ENCODE peak calls at places on chromosomes 12 and 14, in ten cellular contexts. One of them, this sample, is unnamed.

GRCh38 chr12:52720487-52720886 is 17.2 kb upstream of the KRT77 start:
- DNase-seq in WTC11: no peak
- DNase-seq in stimulated activated CD4-positive, alpha-beta T cell treated with anti-CD3 and anti-CD28 coated beads, TNF-alpha, amount 100 ng/mL, for 4 hours: no peak
- DNase-seq in HCEC 1CT: peak
- DNase-seq in mesothelial cell of epicardium: no peak
- DNase-seq in iPS-NIHi11: no peak
- DNase-seq in endothelial cell: no peak
- DNase-seq in fibroblast of lung: peak
- DNase-seq in Calu3: no peak
- DNase-seq in iPS DF 6.9: no peak
- DNase-seq in this sample: no peak

GRCh38 chr12:47744005-47744651 is 14.6 kb downstream of the RAPGEF3 start:
- DNase-seq in mesothelial cell of epicardium: no peak
- DNase-seq in iPS-NIHi11: peak
- DNase-seq in Calu3: peak
- DNase-seq in WTC11: peak
- DNase-seq in fibroblast of lung: no peak
- DNase-seq in stimulated activated CD4-positive, alpha-beta T cell treated with anti-CD3 and anti-CD28 coated beads, TNF-alpha, amount 100 ng/mL, for 4 hours: no peak
- DNase-seq in endothelial cell: no peak
- DNase-seq in HCEC 1CT: no peak
- DNase-seq in iPS DF 6.9: peak
- DNase-seq in this sample: no peak

GRCh38 chr12:6684609-6685008 is 4.6 kb downstream of the ZNF384 start:
- DNase-seq in iPS DF 6.9: no peak
- DNase-seq in WTC11: peak
- DNase-seq in Calu3: peak
- DNase-seq in stimulated activated CD4-positive, alpha-beta T cell treated with anti-CD3 and anti-CD28 coated beads, TNF-alpha, amount 100 ng/mL, for 4 hours: no peak
- DNase-seq in iPS-NIHi11: peak
- DNase-seq in mesothelial cell of epicardium: no peak
- DNase-seq in fibroblast of lung: no peak
- DNase-seq in endothelial cell: peak
- DNase-seq in HCEC 1CT: peak
- DNase-seq in this sample: no peak

GRCh38 chr12:12548713-12549112 is 13.9 kb downstream of the DUSP16 start:
- DNase-seq in HCEC 1CT: no peak
- DNase-seq in mesothelial cell of epicardium: no peak
- DNase-seq in iPS DF 6.9: no peak
- DNase-seq in WTC11: no peak
- DNase-seq in endothelial cell: no peak
- DNase-seq in Calu3: no peak
- DNase-seq in fibroblast of lung: no peak
- DNase-seq in iPS-NIHi11: no peak
- DNase-seq in stimulated activated CD4-positive, alpha-beta T cell treated with anti-CD3 and anti-CD28 coated beads, TNF-alpha, amount 100 ng/mL, for 4 hours: no peak
- DNase-seq in this sample: no peak

GRCh38 chr14:90760591-90761316 is 55.5 kb downstream of the TTC7B start:
- DNase-seq in Calu3: peak
- DNase-seq in WTC11: no peak
- DNase-seq in HCEC 1CT: peak
- DNase-seq in iPS-NIHi11: peak
- DNase-seq in fibroblast of lung: peak
- DNase-seq in endothelial cell: no peak
- DNase-seq in iPS DF 6.9: peak
- DNase-seq in mesothelial cell of epicardium: no peak
- DNase-seq in stimulated activated CD4-positive, alpha-beta T cell treated with anti-CD3 and anti-CD28 coated beads, TNF-alpha, amount 100 ng/mL, for 4 hours: no peak
- DNase-seq in this sample: peak

GRCh38 chr12:113190761-113191160 is 5.2 kb downstream of the RITA1 start:
- DNase-seq in fibroblast of lung: peak
- DNase-seq in iPS-NIHi11: peak
- DNase-seq in HCEC 1CT: peak
- DNase-seq in endothelial cell: no peak
- DNase-seq in WTC11: no peak
- DNase-seq in stimulated activated CD4-positive, alpha-beta T cell treated with anti-CD3 and anti-CD28 coated beads, TNF-alpha, amount 100 ng/mL, for 4 hours: no peak
- DNase-seq in mesothelial cell of epicardium: no peak
- DNase-seq in Calu3: no peak
- DNase-seq in iPS DF 6.9: peak
- DNase-seq in this sample: peak

GRCh38 chr14:68652433-68652690 is 140.5 kb downstream of the ZFP36L1 start:
- DNase-seq in mesothelial cell of epicardium: no peak
- DNase-seq in iPS DF 6.9: no peak
- DNase-seq in iPS-NIHi11: no peak
- DNase-seq in endothelial cell: no peak
- DNase-seq in fibroblast of lung: no peak
- DNase-seq in Calu3: no peak
- DNase-seq in HCEC 1CT: no peak
- DNase-seq in stimulated activated CD4-positive, alpha-beta T cell treated with anti-CD3 and anti-CD28 coated beads, TNF-alpha, amount 100 ng/mL, for 4 hours: no peak
- DNase-seq in WTC11: no peak
- DNase-seq in this sample: no peak

GRCh38 chr12:111699-112591 is 45.4 kb downstream of the IQSEC3 start:
- DNase-seq in Calu3: no peak
- DNase-seq in iPS DF 6.9: no peak
- DNase-seq in HCEC 1CT: no peak
- DNase-seq in iPS-NIHi11: no peak
- DNase-seq in stimulated activated CD4-positive, alpha-beta T cell treated with anti-CD3 and anti-CD28 coated beads, TNF-alpha, amount 100 ng/mL, for 4 hours: no peak
- DNase-seq in WTC11: no peak
- DNase-seq in endothelial cell: no peak
- DNase-seq in mesothelial cell of epicardium: no peak
- DNase-seq in fibroblast of lung: no peak
- DNase-seq in this sample: no peak

GRCh38 chr12:47343684-47344567 is 264.2 kb upstream of the AMIGO2 start:
- DNase-seq in iPS DF 6.9: no peak
- DNase-seq in fibroblast of lung: peak
- DNase-seq in Calu3: no peak
- DNase-seq in mesothelial cell of epicardium: no peak
- DNase-seq in endothelial cell: no peak
- DNase-seq in iPS-NIHi11: no peak
- DNase-seq in WTC11: no peak
- DNase-seq in HCEC 1CT: peak
- DNase-seq in stimulated activated CD4-positive, alpha-beta T cell treated with anti-CD3 and anti-CD28 coated beads, TNF-alpha, amount 100 ng/mL, for 4 hours: no peak
- DNase-seq in this sample: peak

GRCh38 chr14:68813318-68813838 is 20.5 kb upstream of the ZFP36L1 start:
- DNase-seq in Calu3: no peak
- DNase-seq in iPS-NIHi11: no peak
- DNase-seq in WTC11: no peak
- DNase-seq in fibroblast of lung: no peak
- DNase-seq in stimulated activated CD4-positive, alpha-beta T cell treated with anti-CD3 and anti-CD28 coated beads, TNF-alpha, amount 100 ng/mL, for 4 hours: no peak
- DNase-seq in iPS DF 6.9: no peak
- DNase-seq in HCEC 1CT: no peak
- DNase-seq in mesothelial cell of epicardium: no peak
- DNase-seq in endothelial cell: no peak
- DNase-seq in this sample: no peak

GRCh38 chr12:107025691-107026090 is 38.7 kb upstream of the MTERF2 start:
- DNase-seq in stimulated activated CD4-positive, alpha-beta T cell treated with anti-CD3 and anti-CD28 coated beads, TNF-alpha, amount 100 ng/mL, for 4 hours: no peak
- DNase-seq in iPS DF 6.9: no peak
- DNase-seq in iPS-NIHi11: no peak
- DNase-seq in WTC11: no peak
- DNase-seq in mesothelial cell of epicardium: no peak
- DNase-seq in endothelial cell: no peak
- DNase-seq in HCEC 1CT: no peak
- DNase-seq in fibroblast of lung: no peak
- DNase-seq in Calu3: no peak
- DNase-seq in this sample: no peak

GRCh38 chr12:110889361-110889760 is 31.0 kb downstream of the MYL2 start:
- DNase-seq in fibroblast of lung: no peak
- DNase-seq in stimulated activated CD4-positive, alpha-beta T cell treated with anti-CD3 and anti-CD28 coated beads, TNF-alpha, amount 100 ng/mL, for 4 hours: no peak
- DNase-seq in mesothelial cell of epicardium: no peak
- DNase-seq in iPS DF 6.9: no peak
- DNase-seq in WTC11: no peak
- DNase-seq in HCEC 1CT: no peak
- DNase-seq in Calu3: no peak
- DNase-seq in iPS-NIHi11: no peak
- DNase-seq in endothelial cell: no peak
- DNase-seq in this sample: no peak

GRCh38 chr12:95459310-95459709 is 14.6 kb upstream of the METAP2 start:
- DNase-seq in fibroblast of lung: no peak
- DNase-seq in mesothelial cell of epicardium: no peak
- DNase-seq in Calu3: no peak
- DNase-seq in iPS-NIHi11: no peak
- DNase-seq in HCEC 1CT: no peak
- DNase-seq in stimulated activated CD4-positive, alpha-beta T cell treated with anti-CD3 and anti-CD28 coated beads, TNF-alpha, amount 100 ng/mL, for 4 hours: no peak
- DNase-seq in endothelial cell: no peak
- DNase-seq in WTC11: no peak
- DNase-seq in iPS DF 6.9: no peak
- DNase-seq in this sample: no peak

GRCh38 chr14:101109347-101109638 is 205.8 kb upstream of the RTL1 start:
- DNase-seq in WTC11: no peak
- DNase-seq in stimulated activated CD4-positive, alpha-beta T cell treated with anti-CD3 and anti-CD28 coated beads, TNF-alpha, amount 100 ng/mL, for 4 hours: no peak
- DNase-seq in HCEC 1CT: no peak
- DNase-seq in mesothelial cell of epicardium: no peak
- DNase-seq in fibroblast of lung: no peak
- DNase-seq in iPS DF 6.9: no peak
- DNase-seq in endothelial cell: no peak
- DNase-seq in Calu3: no peak
- DNase-seq in iPS-NIHi11: no peak
- DNase-seq in this sample: no peak

GRCh38 chr12:92396647-92397258 is 251.1 kb upstream of the BTG1 start:
- DNase-seq in iPS-NIHi11: no peak
- DNase-seq in mesothelial cell of epicardium: no peak
- DNase-seq in endothelial cell: no peak
- DNase-seq in HCEC 1CT: peak
- DNase-seq in iPS DF 6.9: no peak
- DNase-seq in fibroblast of lung: peak
- DNase-seq in WTC11: no peak
- DNase-seq in Calu3: no peak
- DNase-seq in stimulated activated CD4-positive, alpha-beta T cell treated with anti-CD3 and anti-CD28 coated beads, TNF-alpha, amount 100 ng/mL, for 4 hours: no peak
- DNase-seq in this sample: peak

GRCh38 chr14:31543969-31544799 is 17.0 kb upstream of the NUBPL start:
- DNase-seq in iPS-NIHi11: peak
- DNase-seq in iPS DF 6.9: no peak
- DNase-seq in WTC11: no peak
- DNase-seq in mesothelial cell of epicardium: no peak
- DNase-seq in endothelial cell: no peak
- DNase-seq in fibroblast of lung: no peak
- DNase-seq in Calu3: no peak
- DNase-seq in HCEC 1CT: peak
- DNase-seq in stimulated activated CD4-positive, alpha-beta T cell treated with anti-CD3 and anti-CD28 coated beads, TNF-alpha, amount 100 ng/mL, for 4 hours: no peak
- DNase-seq in this sample: no peak

GRCh38 chr12:95663525-95663924 is 112.2 kb upstream of the USP44 start:
- DNase-seq in iPS DF 6.9: no peak
- DNase-seq in Calu3: no peak
- DNase-seq in fibroblast of lung: peak
- DNase-seq in stimulated activated CD4-positive, alpha-beta T cell treated with anti-CD3 and anti-CD28 coated beads, TNF-alpha, amount 100 ng/mL, for 4 hours: no peak
- DNase-seq in HCEC 1CT: no peak
- DNase-seq in iPS-NIHi11: no peak
- DNase-seq in WTC11: no peak
- DNase-seq in endothelial cell: no peak
- DNase-seq in mesothelial cell of epicardium: no peak
- DNase-seq in this sample: no peak